ENCODE peak calls at places on chromosomes 6 and 20, in ten cellular contexts. One of them, this sample, is unnamed.

GRCh38 chr6:8914700-8915099 is 479.4 kb upstream of the SLC35B3 start:
- DNase-seq in CD4-positive, alpha-beta T cell: no peak
- DNase-seq in psoas muscle: no peak
- DNase-seq in tibial nerve: no peak
- DNase-seq in pancreas: no peak
- DNase-seq in dorsolateral prefrontal cortex: no peak
- DNase-seq in left ventricle myocardium inferior: no peak
- DNase-seq in substantia nigra: no peak
- DNase-seq in lower lobe of right lung: no peak
- DNase-seq in effector memory CD4-positive, alpha-beta T cell: no peak
- DNase-seq in this sample: no peak

GRCh38 chr6:13924949-13925881 is at the start of gene RNF182:
- DNase-seq in CD4-positive, alpha-beta T cell: no peak
- DNase-seq in psoas muscle: no peak
- DNase-seq in tibial nerve: no peak
- DNase-seq in pancreas: no peak
- DNase-seq in dorsolateral prefrontal cortex: no peak
- DNase-seq in left ventricle myocardium inferior: no peak
- DNase-seq in substantia nigra: no peak
- DNase-seq in lower lobe of right lung: no peak
- DNase-seq in effector memory CD4-positive, alpha-beta T cell: no peak
- DNase-seq in this sample: no peak

GRCh38 chr6:53119772-53120409 is 28.8 kb downstream of the GCM1 start:
- DNase-seq in CD4-positive, alpha-beta T cell: no peak
- DNase-seq in psoas muscle: no peak
- DNase-seq in tibial nerve: no peak
- DNase-seq in pancreas: peak
- DNase-seq in dorsolateral prefrontal cortex: no peak
- DNase-seq in left ventricle myocardium inferior: no peak
- DNase-seq in substantia nigra: no peak
- DNase-seq in lower lobe of right lung: no peak
- DNase-seq in effector memory CD4-positive, alpha-beta T cell: no peak
- DNase-seq in this sample: no peak

GRCh38 chr6:82257088-82257774 is 9.7 kb upstream of the IBTK start:
- DNase-seq in CD4-positive, alpha-beta T cell: no peak
- DNase-seq in psoas muscle: no peak
- DNase-seq in tibial nerve: no peak
- DNase-seq in pancreas: no peak
- DNase-seq in dorsolateral prefrontal cortex: no peak
- DNase-seq in left ventricle myocardium inferior: no peak
- DNase-seq in substantia nigra: no peak
- DNase-seq in lower lobe of right lung: no peak
- DNase-seq in effector memory CD4-positive, alpha-beta T cell: no peak
- DNase-seq in this sample: no peak

GRCh38 chr20:48667889-48668413 is 159.8 kb downstream of the PREX1 start:
- DNase-seq in CD4-positive, alpha-beta T cell: no peak
- DNase-seq in psoas muscle: no peak
- DNase-seq in tibial nerve: no peak
- DNase-seq in pancreas: no peak
- DNase-seq in dorsolateral prefrontal cortex: no peak
- DNase-seq in left ventricle myocardium inferior: no peak
- DNase-seq in substantia nigra: no peak
- DNase-seq in lower lobe of right lung: no peak
- DNase-seq in effector memory CD4-positive, alpha-beta T cell: no peak
- DNase-seq in this sample: no peak

GRCh38 chr6:170211404-170212025 is 79.4 kb downstream of the DLL1 start:
- DNase-seq in CD4-positive, alpha-beta T cell: no peak
- DNase-seq in psoas muscle: no peak
- DNase-seq in tibial nerve: peak
- DNase-seq in pancreas: peak
- DNase-seq in dorsolateral prefrontal cortex: no peak
- DNase-seq in left ventricle myocardium inferior: no peak
- DNase-seq in substantia nigra: no peak
- DNase-seq in lower lobe of right lung: no peak
- DNase-seq in effector memory CD4-positive, alpha-beta T cell: no peak
- DNase-seq in this sample: no peak

GRCh38 chr6:154410215-154410614 is 53.6 kb upstream of the IPCEF1 start:
- DNase-seq in CD4-positive, alpha-beta T cell: no peak
- DNase-seq in psoas muscle: no peak
- DNase-seq in tibial nerve: no peak
- DNase-seq in pancreas: no peak
- DNase-seq in dorsolateral prefrontal cortex: no peak
- DNase-seq in left ventricle myocardium inferior: no peak
- DNase-seq in substantia nigra: no peak
- DNase-seq in lower lobe of right lung: no peak
- DNase-seq in effector memory CD4-positive, alpha-beta T cell: no peak
- DNase-seq in this sample: no peak

GRCh38 chr6:41224800-41225199 is 3.3 kb upstream of the TREML4 start:
- DNase-seq in CD4-positive, alpha-beta T cell: no peak
- DNase-seq in psoas muscle: no peak
- DNase-seq in tibial nerve: no peak
- DNase-seq in pancreas: no peak
- DNase-seq in dorsolateral prefrontal cortex: no peak
- DNase-seq in left ventricle myocardium inferior: no peak
- DNase-seq in substantia nigra: no peak
- DNase-seq in lower lobe of right lung: no peak
- DNase-seq in effector memory CD4-positive, alpha-beta T cell: no peak
- DNase-seq in this sample: no peak

GRCh38 chr6:15365273-15365687 is 119.4 kb downstream of the JARID2 start:
- DNase-seq in CD4-positive, alpha-beta T cell: peak
- DNase-seq in psoas muscle: peak
- DNase-seq in tibial nerve: peak
- DNase-seq in pancreas: peak
- DNase-seq in dorsolateral prefrontal cortex: peak
- DNase-seq in left ventricle myocardium inferior: peak
- DNase-seq in substantia nigra: peak
- DNase-seq in lower lobe of right lung: peak
- DNase-seq in effector memory CD4-positive, alpha-beta T cell: no peak
- DNase-seq in this sample: peak

GRCh38 chr20:23327617-23328333 is 22.8 kb upstream of the NXT1 start:
- DNase-seq in CD4-positive, alpha-beta T cell: no peak
- DNase-seq in psoas muscle: no peak
- DNase-seq in tibial nerve: no peak
- DNase-seq in pancreas: no peak
- DNase-seq in dorsolateral prefrontal cortex: no peak
- DNase-seq in left ventricle myocardium inferior: no peak
- DNase-seq in substantia nigra: no peak
- DNase-seq in lower lobe of right lung: no peak
- DNase-seq in effector memory CD4-positive, alpha-beta T cell: no peak
- DNase-seq in this sample: no peak

GRCh38 chr20:32205502-32206382 is 1.8 kb downstream of the PLAGL2 start:
- DNase-seq in CD4-positive, alpha-beta T cell: no peak
- DNase-seq in psoas muscle: no peak
- DNase-seq in tibial nerve: no peak
- DNase-seq in pancreas: no peak
- DNase-seq in dorsolateral prefrontal cortex: no peak
- DNase-seq in left ventricle myocardium inferior: no peak
- DNase-seq in substantia nigra: no peak
- DNase-seq in lower lobe of right lung: no peak
- DNase-seq in effector memory CD4-positive, alpha-beta T cell: no peak
- DNase-seq in this sample: no peak

GRCh38 chr6:12163744-12164507 is 126.2 kb upstream of the EDN1 start:
- DNase-seq in CD4-positive, alpha-beta T cell: no peak
- DNase-seq in psoas muscle: no peak
- DNase-seq in tibial nerve: no peak
- DNase-seq in pancreas: no peak
- DNase-seq in dorsolateral prefrontal cortex: no peak
- DNase-seq in left ventricle myocardium inferior: no peak
- DNase-seq in substantia nigra: no peak
- DNase-seq in lower lobe of right lung: no peak
- DNase-seq in effector memory CD4-positive, alpha-beta T cell: no peak
- DNase-seq in this sample: no peak

GRCh38 chr6:22600059-22600458 is 30.7 kb downstream of the HDGFL1 start:
- DNase-seq in CD4-positive, alpha-beta T cell: no peak
- DNase-seq in psoas muscle: no peak
- DNase-seq in tibial nerve: no peak
- DNase-seq in pancreas: no peak
- DNase-seq in dorsolateral prefrontal cortex: no peak
- DNase-seq in left ventricle myocardium inferior: no peak
- DNase-seq in substantia nigra: no peak
- DNase-seq in lower lobe of right lung: no peak
- DNase-seq in effector memory CD4-positive, alpha-beta T cell: no peak
- DNase-seq in this sample: no peak

GRCh38 chr6:35014341-35014740 is 125.3 kb downstream of the ANKS1A start:
- DNase-seq in CD4-positive, alpha-beta T cell: no peak
- DNase-seq in psoas muscle: no peak
- DNase-seq in tibial nerve: no peak
- DNase-seq in pancreas: no peak
- DNase-seq in dorsolateral prefrontal cortex: no peak
- DNase-seq in left ventricle myocardium inferior: no peak
- DNase-seq in substantia nigra: peak
- DNase-seq in lower lobe of right lung: no peak
- DNase-seq in effector memory CD4-positive, alpha-beta T cell: no peak
- DNase-seq in this sample: peak

DNA sequence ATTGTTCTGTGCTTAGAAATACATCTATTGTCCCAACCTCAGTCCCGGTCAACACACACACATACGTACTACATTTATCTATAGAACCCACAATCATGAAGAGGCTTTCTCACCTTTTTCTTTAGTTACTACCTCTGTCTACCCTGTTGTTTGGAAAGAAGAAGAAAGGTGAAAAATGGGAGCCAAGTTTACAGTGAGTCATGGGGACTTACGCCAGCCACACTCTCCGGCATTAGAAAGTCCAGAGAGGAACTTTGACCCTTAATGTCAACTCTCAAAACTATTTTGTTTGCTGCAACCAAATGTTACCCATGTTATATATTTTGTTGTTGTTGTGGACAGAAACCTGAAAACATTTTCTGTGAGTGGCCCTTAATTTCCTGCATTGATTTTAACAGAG is 259.1 kb downstream of the ZFAND3 start:
- DNase-seq in CD4-positive, alpha-beta T cell: no peak
- DNase-seq in psoas muscle: no peak
- DNase-seq in tibial nerve: no peak
- DNase-seq in pancreas: no peak
- DNase-seq in dorsolateral prefrontal cortex: no peak
- DNase-seq in left ventricle myocardium inferior: no peak
- DNase-seq in substantia nigra: no peak
- DNase-seq in lower lobe of right lung: no peak
- DNase-seq in effector memory CD4-positive, alpha-beta T cell: no peak
- DNase-seq in this sample: no peak
- H3K27ac ChIP-seq in CD4-positive, alpha-beta T cell: no peak
- H3K27ac ChIP-seq in psoas muscle: no peak
- H3K27ac ChIP-seq in tibial nerve: no peak
- H3K27ac ChIP-seq in pancreas: no peak
- H3K27ac ChIP-seq in dorsolateral prefrontal cortex: no peak
- H3K27ac ChIP-seq in left ventricle myocardium inferior: no peak
- H3K27ac ChIP-seq in substantia nigra: no peak
- H3K27ac ChIP-seq in lower lobe of right lung: no peak
- H3K27ac ChIP-seq in effector memory CD4-positive, alpha-beta T cell: no peak
- H3K27ac ChIP-seq in this sample: no peak

DNA sequence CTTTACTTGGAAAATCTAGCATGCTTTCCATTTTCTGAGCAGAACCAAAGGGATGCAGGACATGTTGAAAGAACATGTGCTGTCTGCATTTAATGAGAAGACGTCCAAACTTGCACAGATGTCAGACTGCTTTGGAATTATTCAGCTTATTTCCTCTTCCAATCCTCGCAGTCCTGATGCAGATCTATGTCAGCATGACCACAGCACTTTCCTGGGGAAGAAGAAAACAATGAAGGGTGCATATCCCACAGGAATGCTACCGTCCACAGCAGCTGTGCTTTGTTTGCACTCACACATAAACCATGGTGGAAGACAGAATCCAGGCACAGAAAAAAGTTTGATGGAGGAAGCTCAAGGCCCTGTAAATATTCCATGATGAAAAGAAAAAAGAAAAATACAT is 1274.1 kb upstream of the MAP3K7 start:
- DNase-seq in CD4-positive, alpha-beta T cell: no peak
- DNase-seq in psoas muscle: no peak
- DNase-seq in tibial nerve: no peak
- DNase-seq in pancreas: no peak
- DNase-seq in dorsolateral prefrontal cortex: no peak
- DNase-seq in left ventricle myocardium inferior: no peak
- DNase-seq in substantia nigra: no peak
- DNase-seq in lower lobe of right lung: no peak
- DNase-seq in effector memory CD4-positive, alpha-beta T cell: no peak
- DNase-seq in this sample: no peak
- H3K27ac ChIP-seq in CD4-positive, alpha-beta T cell: no peak
- H3K27ac ChIP-seq in psoas muscle: no peak
- H3K27ac ChIP-seq in tibial nerve: no peak
- H3K27ac ChIP-seq in pancreas: no peak
- H3K27ac ChIP-seq in dorsolateral prefrontal cortex: no peak
- H3K27ac ChIP-seq in left ventricle myocardium inferior: no peak
- H3K27ac ChIP-seq in substantia nigra: no peak
- H3K27ac ChIP-seq in lower lobe of right lung: no peak
- H3K27ac ChIP-seq in effector memory CD4-positive, alpha-beta T cell: no peak
- H3K27ac ChIP-seq in this sample: no peak

DNA sequence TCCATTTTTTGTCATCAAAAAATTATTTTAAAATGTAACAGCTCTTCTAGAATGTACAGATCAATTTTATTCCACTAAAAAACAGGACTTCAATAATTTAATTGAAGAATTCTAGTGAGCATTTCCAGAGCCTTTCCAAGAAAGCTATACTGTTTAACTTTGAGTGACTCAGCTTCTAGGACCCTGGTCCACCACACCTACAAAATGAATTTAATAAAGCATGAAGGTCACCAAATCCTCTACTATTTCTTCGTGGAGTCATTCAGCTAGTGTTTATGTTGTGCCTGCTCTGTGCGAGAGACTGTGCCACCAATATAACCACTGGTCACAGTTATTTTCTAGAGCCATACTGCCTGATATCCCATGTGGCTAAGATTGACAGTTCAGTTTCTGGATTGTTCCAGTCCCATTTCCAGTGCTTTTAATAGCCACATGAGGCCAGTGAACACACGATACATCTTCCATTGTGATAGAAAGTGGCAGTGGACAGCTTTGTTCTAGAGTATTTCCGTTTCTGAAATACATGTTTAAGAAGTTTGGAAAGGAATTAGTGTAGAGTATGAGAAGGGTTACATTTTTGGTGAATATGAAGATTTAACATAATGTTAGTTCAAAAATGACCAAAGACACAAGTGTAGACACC is 160.6 kb downstream of the MTHFD1L start:
- DNase-seq in CD4-positive, alpha-beta T cell: no peak
- DNase-seq in psoas muscle: no peak
- DNase-seq in tibial nerve: no peak
- DNase-seq in pancreas: no peak
- DNase-seq in dorsolateral prefrontal cortex: no peak
- DNase-seq in left ventricle myocardium inferior: no peak
- DNase-seq in substantia nigra: no peak
- DNase-seq in lower lobe of right lung: no peak
- DNase-seq in effector memory CD4-positive, alpha-beta T cell: no peak
- DNase-seq in this sample: no peak
- H3K27ac ChIP-seq in CD4-positive, alpha-beta T cell: no peak
- H3K27ac ChIP-seq in psoas muscle: no peak
- H3K27ac ChIP-seq in tibial nerve: no peak
- H3K27ac ChIP-seq in pancreas: peak
- H3K27ac ChIP-seq in dorsolateral prefrontal cortex: no peak
- H3K27ac ChIP-seq in left ventricle myocardium inferior: no peak
- H3K27ac ChIP-seq in substantia nigra: no peak
- H3K27ac ChIP-seq in lower lobe of right lung: no peak
- H3K27ac ChIP-seq in effector memory CD4-positive, alpha-beta T cell: no peak
- H3K27ac ChIP-seq in this sample: no peak

DNA sequence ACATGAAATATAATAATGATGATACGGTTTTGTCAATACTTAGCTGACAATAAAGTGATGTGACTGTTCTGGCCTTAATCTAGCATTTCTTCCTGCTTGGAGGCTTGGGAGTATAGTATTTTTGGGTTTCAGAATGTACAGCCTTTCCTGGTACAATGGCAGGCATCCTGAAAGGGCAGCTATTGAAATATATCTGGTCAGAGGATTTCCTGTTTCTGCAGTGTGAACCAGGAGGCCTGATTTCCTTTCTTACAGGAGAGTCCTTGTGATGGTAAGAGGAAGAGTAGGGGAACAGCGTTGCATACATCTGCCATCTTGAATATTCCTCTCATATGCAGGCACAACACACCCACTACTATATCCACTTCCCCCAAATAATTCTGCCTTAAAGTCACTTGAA is 93.7 kb downstream of the MYO6 start:
- DNase-seq in CD4-positive, alpha-beta T cell: no peak
- DNase-seq in psoas muscle: no peak
- DNase-seq in tibial nerve: no peak
- DNase-seq in pancreas: no peak
- DNase-seq in dorsolateral prefrontal cortex: no peak
- DNase-seq in left ventricle myocardium inferior: no peak
- DNase-seq in substantia nigra: no peak
- DNase-seq in lower lobe of right lung: no peak
- DNase-seq in effector memory CD4-positive, alpha-beta T cell: no peak
- DNase-seq in this sample: no peak
- H3K27ac ChIP-seq in CD4-positive, alpha-beta T cell: no peak
- H3K27ac ChIP-seq in psoas muscle: no peak
- H3K27ac ChIP-seq in tibial nerve: no peak
- H3K27ac ChIP-seq in pancreas: no peak
- H3K27ac ChIP-seq in dorsolateral prefrontal cortex: no peak
- H3K27ac ChIP-seq in left ventricle myocardium inferior: peak
- H3K27ac ChIP-seq in substantia nigra: no peak
- H3K27ac ChIP-seq in lower lobe of right lung: no peak
- H3K27ac ChIP-seq in effector memory CD4-positive, alpha-beta T cell: no peak
- H3K27ac ChIP-seq in this sample: no peak

This sample was measured in caudate nucleus.